ENCODE peak calls at places on chromosomes 4 and X, in four cellular contexts. S is fibroblast of lung, T is tibial nerve, V is lower leg skin. D is an unnamed sample.

GRCh38 chr4:75671802-75672421 is 1.3 kb downstream of the G3BP2 start:
- DNase-seq in S (peak), T (no peak), V (no peak), D (peak)

GRCh38 chrX:47796433-47796906 is 40.2 kb upstream of the ZNF81 start:
- DNase-seq in S (peak), T (no peak), V (no peak), D (peak)

GRCh38 chr4:30802622-30803323 is 82.6 kb downstream of the PCDH7 start:
- DNase-seq in S (peak), T (no peak), V (no peak), D (peak)

GRCh38 chr4:40046311-40046980 is 10.2 kb upstream of the N4BP2 start:
- DNase-seq in S (peak), T (no peak), V (no peak), D (peak)

GRCh38 chr4:152307669-152308068 is 228.2 kb downstream of the FBXW7 start:
- DNase-seq in S (no peak), T (no peak), V (no peak), D (no peak)

GRCh38 chr4:119034276-119035008 is 101.2 kb upstream of the MYOZ2 start:
- DNase-seq in S (no peak), T (no peak), V (no peak), D (no peak)

GRCh38 chrX:129741880-129742758 is 3.3 kb downstream of the XPNPEP2 start:
- DNase-seq in S (no peak), T (no peak), V (no peak), D (no peak)

GRCh38 chr4:56937262-56937661 is 29.6 kb downstream of the REST start:
- DNase-seq in S (peak), T (no peak), V (no peak), D (peak)

GRCh38 chr4:158008551-158009218 is 164.1 kb downstream of the GASK1B start:
- DNase-seq in S (peak), T (no peak), V (no peak), D (peak)

GRCh38 chr4:8201341-8201781 is 2.3 kb downstream of the SH3TC1 start:
- DNase-seq in S (no peak), T (no peak), V (no peak), D (no peak)
- H3K4me3 ChIP-seq in S (no peak), T (peak), V (no peak), D (no peak)

DNA sequence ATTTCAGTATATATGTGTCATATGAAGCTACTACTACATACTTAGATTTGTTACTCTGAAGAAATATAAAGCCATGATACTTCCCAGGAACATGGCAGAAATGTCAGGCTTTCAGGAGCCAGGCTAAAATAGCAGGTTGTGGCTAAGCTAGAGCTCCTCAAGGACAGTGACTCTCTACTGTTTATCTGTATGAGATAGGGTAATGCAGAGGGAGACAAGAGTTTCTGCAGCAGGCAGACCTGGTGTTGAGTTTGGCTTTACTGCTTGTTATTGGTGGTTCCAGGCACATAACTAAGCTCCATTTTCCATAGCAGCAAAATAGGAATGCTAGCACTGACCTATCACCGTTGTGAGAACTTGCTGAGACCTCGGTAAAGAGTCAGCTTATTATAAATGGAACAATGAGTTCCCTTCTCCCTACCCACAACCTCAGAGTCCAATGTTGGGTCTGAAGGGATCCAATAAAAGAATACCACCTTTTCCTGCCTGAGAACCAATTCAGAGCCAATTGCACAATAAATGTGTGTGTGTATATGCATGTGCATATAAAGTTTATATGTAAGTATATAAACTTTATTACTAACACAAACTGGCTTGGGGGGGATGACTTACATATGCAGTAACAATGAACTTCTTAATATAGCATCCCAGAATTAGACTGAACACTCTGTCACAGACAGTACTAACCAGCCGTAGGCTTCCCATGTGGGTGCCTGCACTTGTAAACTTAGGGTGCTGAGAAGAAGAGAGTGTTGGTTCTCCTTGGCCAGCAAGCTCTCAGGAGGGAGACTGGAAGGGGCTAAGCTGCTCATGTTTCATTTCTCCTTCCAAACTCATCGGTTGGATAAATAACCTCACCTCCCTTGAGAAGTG is 51.9 kb upstream of the PAQR3 start:
- DNase-seq in S (no peak), T (no peak), V (no peak), D (no peak)
- H3K4me3 ChIP-seq in S (no peak), T (no peak), V (no peak), D (no peak)

DNA sequence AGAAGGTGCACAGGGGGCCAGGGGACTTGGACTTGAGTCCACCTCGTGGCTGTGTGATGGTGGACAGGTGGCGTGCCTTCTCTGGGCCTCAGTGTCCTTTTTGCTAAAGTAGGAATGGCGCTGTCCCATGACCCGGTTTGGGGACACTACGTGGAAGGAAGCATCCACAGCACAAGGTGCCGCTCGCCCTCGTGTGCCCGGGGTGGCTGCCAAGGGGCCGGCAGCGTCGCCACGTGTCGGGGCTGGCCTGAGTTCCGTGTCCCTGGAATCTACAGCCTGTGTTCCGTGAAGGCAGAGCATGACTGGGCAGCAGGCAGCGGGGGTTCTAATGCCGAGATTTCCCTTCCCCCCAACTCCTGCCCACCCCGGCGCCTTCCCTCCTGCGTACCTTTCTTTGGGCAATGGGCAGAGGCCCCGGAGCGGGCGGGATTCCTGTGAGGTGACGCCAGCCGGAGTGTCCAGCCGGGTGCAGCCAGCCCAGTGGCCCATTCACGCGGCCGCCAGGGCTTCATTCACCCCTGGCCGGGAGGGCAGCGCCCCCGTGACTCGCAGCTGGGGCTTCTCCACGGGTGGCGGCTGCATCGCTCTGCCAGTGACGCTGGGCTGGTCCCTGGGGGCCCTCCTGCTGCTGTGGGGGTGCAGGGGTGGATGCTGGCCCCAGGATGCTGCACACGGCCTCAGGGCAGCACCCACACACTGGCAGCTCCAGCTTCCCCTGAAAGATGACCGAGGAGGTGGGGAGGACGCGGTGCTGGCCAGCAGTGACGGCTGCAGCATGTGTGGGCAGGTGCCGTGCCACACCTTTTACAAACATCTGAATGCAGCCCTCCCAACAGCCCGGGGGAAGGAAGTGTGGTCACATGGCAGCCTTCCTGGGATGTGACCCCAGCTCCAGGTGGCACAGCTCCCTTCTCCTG is 21.2 kb downstream of the DOK7 start:
- DNase-seq in S (no peak), T (no peak), V (no peak), D (no peak)
- H3K4me3 ChIP-seq in S (no peak), T (peak), V (no peak), D (no peak)

GRCh38 chrX:9785944-9786741 is at the start of gene SHROOM2:
- DNase-seq in S (no peak), T (no peak), V (no peak), D (no peak)
- H3K4me3 ChIP-seq in S (peak), T (peak), V (no peak), D (no peak)

GRCh38 chr4:2281575-2282343 is 19.9 kb upstream of the MXD4 start:
- DNase-seq in S (no peak), T (no peak), V (no peak), D (no peak)
- H3K4me3 ChIP-seq in S (no peak), T (no peak), V (no peak), D (no peak)

GRCh38 chr4:135533053-135533452 is 1331.5 kb upstream of the PABPC4L start:
- DNase-seq in S (no peak), T (no peak), V (no peak), D (no peak)

DNA sequence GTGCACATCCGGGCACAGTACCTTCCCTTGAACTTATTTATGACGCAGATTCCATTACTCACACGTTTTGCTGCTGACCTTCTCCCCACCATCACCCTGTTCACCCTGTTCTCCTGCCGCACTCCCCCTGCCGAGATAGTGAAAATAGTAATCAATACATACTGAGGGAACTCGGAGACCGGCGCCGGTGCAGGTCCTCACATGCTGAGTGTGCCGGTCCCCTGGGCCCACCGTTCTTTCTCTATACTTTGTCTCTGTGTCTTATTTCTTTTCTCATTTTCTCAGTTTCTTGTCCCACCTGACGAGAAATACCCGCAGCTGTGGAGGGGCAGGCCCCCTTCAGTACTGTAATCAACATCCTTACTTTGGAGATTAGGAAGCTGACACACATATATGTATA is 1337.1 kb upstream of the PABPC4L start:
- DNase-seq in S (no peak), T (no peak), V (no peak), D (no peak)
- H3K4me3 ChIP-seq in S (no peak), T (no peak), V (no peak), D (no peak)

GRCh38 chr4:95093460-95093859 is 335.7 kb downstream of the BMPR1B start:
- DNase-seq in S (no peak), T (no peak), V (no peak), D (no peak)
- H3K4me3 ChIP-seq in S (no peak), T (no peak), V (no peak), D (no peak)

D was measured in fibroblast of mammary gland.